ENCODE peak calls at places on chromosomes 7 and 10, in six cellular contexts. J, O, F, P, W and Z are unnamed samples.

GRCh38 chr10:3069876-3070275 is 2.5 kb downstream of the PFKP start:
- DNase-seq in J (no peak), O (no peak), F (no peak), P (no peak), W (no peak), Z (no peak)

GRCh38 chr7:126659124-126659523 is 593.6 kb downstream of the GRM8 start:
- DNase-seq in J (no peak), O (no peak), F (no peak), P (no peak), W (no peak), Z (no peak)

GRCh38 chr7:48149058-48149457 is 22.2 kb upstream of the ABCA13 start:
- DNase-seq in J (no peak), O (no peak), F (no peak), P (no peak), W (no peak), Z (no peak)

GRCh38 chr7:20301311-20301939 is 29.3 kb upstream of the ITGB8 start:
- DNase-seq in J (no peak), O (no peak), F (no peak), P (no peak), W (no peak), Z (no peak)

GRCh38 chr7:117323877-117324699 is 1.2 kb upstream of the WNT2 start:
- DNase-seq in J (peak), O (no peak), F (no peak), P (peak), W (peak), Z (no peak)

GRCh38 chr7:36440880-36441279 is 51.2 kb downstream of the ANLN start:
- DNase-seq in J (no peak), O (peak), F (no peak), P (no peak), W (no peak), Z (no peak)

GRCh38 chr10:790821-791551 is 101.5 kb upstream of the DIP2C start:
- DNase-seq in J (no peak), O (no peak), F (no peak), P (no peak), W (no peak), Z (no peak)

GRCh38 chr7:32958046-32959025 is 1.1 kb downstream of the FKBP9 start:
- DNase-seq in J (peak), O (no peak), F (no peak), P (no peak), W (peak), Z (no peak)

GRCh38 chr10:63436225-63436624 is 29.6 kb downstream of the JMJD1C start:
- DNase-seq in J (no peak), O (no peak), F (no peak), P (no peak), W (no peak), Z (no peak)

GRCh38 chr7:114934074-114934473 is 12.2 kb downstream of the MDFIC start:
- DNase-seq in J (no peak), O (no peak), F (no peak), P (no peak), W (no peak), Z (no peak)

GRCh38 chr10:11299125-11299524 is 281.5 kb downstream of the CELF2 start:
- DNase-seq in J (no peak), O (no peak), F (no peak), P (no peak), W (no peak), Z (no peak)

GRCh38 chr10:27948191-27948590 is 50.7 kb downstream of the ODAD2 start:
- DNase-seq in J (no peak), O (no peak), F (no peak), P (no peak), W (no peak), Z (no peak)

GRCh38 chr7:157276091-157276561 is 60.7 kb upstream of the DNAJB6 start:
- DNase-seq in J (no peak), O (no peak), F (no peak), P (no peak), W (peak), Z (no peak)

GRCh38 chr7:68892211-68892610 is 706.1 kb upstream of the AUTS2 start:
- DNase-seq in J (no peak), O (no peak), F (no peak), P (peak), W (no peak), Z (no peak)

GRCh38 chr7:115631782-115632181 is 398.8 kb downstream of the TFEC start:
- DNase-seq in J (no peak), O (no peak), F (no peak), P (no peak), W (no peak), Z (no peak)

GRCh38 chr7:13990319-13990983 is 985 bp upstream of the ETV1 start:
- DNase-seq in J (peak), O (peak), F (peak), P (peak), W (peak), Z (no peak)

GRCh38 chr7:34747176-34747781 is 89.3 kb downstream of the NPSR1 start:
- DNase-seq in J (no peak), O (no peak), F (no peak), P (no peak), W (no peak), Z (no peak)

GRCh38 chr7:360454-361100 is 70.6 kb downstream of the FOXL3 start:
- DNase-seq in J (peak), O (no peak), F (peak), P (no peak), W (peak), Z (peak)

GRCh38 chr7:81606078-81606863 is 163.6 kb downstream of the HGF start:
- DNase-seq in J (no peak), O (no peak), F (no peak), P (no peak), W (no peak), Z (no peak)

GRCh38 chr7:91230100-91230499 is 34.1 kb upstream of the FZD1 start:
- DNase-seq in J (no peak), O (no peak), F (no peak), P (no peak), W (no peak), Z (no peak)

GRCh38 chr7:154505362-154505761 is 453.2 kb downstream of the DPP6 start:
- DNase-seq in J (no peak), O (no peak), F (no peak), P (no peak), W (no peak), Z (no peak)

GRCh38 chr10:98411768-98412167 is 3.2 kb downstream of the PYROXD2 start:
- DNase-seq in J (no peak), O (no peak), F (no peak), P (no peak), W (no peak), Z (no peak)